ENCODE peak calls at places on chromosomes 7 and 10, in eight cellular contexts. A is T47D, X is fibroblast of lung, T is psoas muscle, D is M059J, O is substantia nigra, B is ureter, R is fibroblast of mammary gland. K is an unnamed sample.

GRCh38 chr7:55510621-55511020 is 61.7 kb downstream of the VOPP1 start:
- DNase-seq in D (no peak), B (no peak), A (no peak), R (no peak), O (no peak), X (no peak), T (no peak), K (no peak)

GRCh38 chr10:59181668-59182067 is 5.2 kb downstream of the PHYHIPL start:
- DNase-seq in R (peak), B (no peak), O (no peak), A (peak), T (no peak), X (peak), D (peak), K (no peak)

GRCh38 chr10:28616514-28616913 is 60.8 kb upstream of the BAMBI start:
- DNase-seq in O (no peak), D (no peak), R (no peak), A (no peak), B (no peak), X (no peak), T (no peak), K (no peak)

GRCh38 chr7:9488555-9488954 is 1055.1 kb downstream of the NXPH1 start:
- DNase-seq in R (peak), D (peak), O (no peak), T (no peak), B (no peak), A (no peak), X (peak), K (no peak)

GRCh38 chr7:82017334-82017943 is 247.6 kb upstream of the HGF start:
- DNase-seq in A (peak), O (no peak), R (peak), D (peak), X (peak), T (no peak), B (no peak), K (no peak)

GRCh38 chr10:102118867-102119266 is 1.3 kb downstream of the LDB1 start:
- DNase-seq in R (peak), X (no peak), B (peak), O (peak), D (no peak), T (no peak), A (peak), K (peak)

GRCh38 chr7:74401137-74401859 is 52.4 kb upstream of the GTF2IRD1 start:
- DNase-seq in T (peak), A (peak), B (peak), R (peak), O (peak), D (peak), X (peak), K (peak)

GRCh38 chr10:98745645-98746044 is 298.9 kb upstream of the HPS1 start:
- DNase-seq in D (no peak), R (no peak), T (no peak), B (no peak), O (no peak), A (peak), X (no peak), K (no peak)

GRCh38 chr7:91357379-91357778 is 93.1 kb downstream of the FZD1 start:
- DNase-seq in X (no peak), O (no peak), B (no peak), R (peak), A (no peak), D (peak), T (no peak), K (no peak)

GRCh38 chr10:93818086-93818485 is 60.4 kb downstream of the LGI1 start:
- DNase-seq in O (no peak), X (no peak), T (no peak), B (no peak), R (no peak), D (no peak), A (peak), K (no peak)

GRCh38 chr7:122520961-122521555 is 177.9 kb downstream of the RNF133 start:
- DNase-seq in T (no peak), X (no peak), R (no peak), O (no peak), B (no peak), D (no peak), A (no peak), K (no peak)

GRCh38 chr10:129784286-129784685 is 179.8 kb downstream of the EBF3 start:
- DNase-seq in A (no peak), X (no peak), O (no peak), B (no peak), T (no peak), R (no peak), D (no peak), K (no peak)

GRCh38 chr7:98399903-98400537 is 870 bp downstream of the BAIAP2L1 start:
- DNase-seq in X (no peak), D (peak), O (no peak), R (no peak), B (no peak), A (peak), T (no peak), K (no peak)

GRCh38 chr7:99694201-99694911 is 14.6 kb upstream of the CYP3A5 start:
- DNase-seq in B (no peak), X (no peak), O (no peak), A (no peak), T (no peak), D (no peak), R (no peak), K (no peak)

GRCh38 chr7:51824050-51824449 is 507.4 kb upstream of the COBL start:
- DNase-seq in T (no peak), O (no peak), D (no peak), R (no peak), X (no peak), B (no peak), A (no peak), K (no peak)

GRCh38 chr7:30931161-30931926 is 19.7 kb downstream of the AQP1 start:
- DNase-seq in A (no peak), B (no peak), R (no peak), T (peak), X (no peak), D (no peak), O (no peak), K (no peak)

GRCh38 chr7:69801729-69802688 is 203.7 kb downstream of the AUTS2 start:
- DNase-seq in O (no peak), D (peak), T (no peak), A (peak), B (no peak), R (no peak), X (no peak), K (no peak)

GRCh38 chr7:43550427-43550826 is 32.5 kb upstream of the STK17A start:
- DNase-seq in O (no peak), T (no peak), R (no peak), X (no peak), A (no peak), D (no peak), B (no peak), K (no peak)

GRCh38 chr7:16023046-16023445 is 336.6 kb upstream of the MEOX2 start:
- DNase-seq in B (no peak), A (no peak), O (no peak), X (no peak), T (no peak), D (no peak), R (no peak), K (no peak)

GRCh38 chr7:132161976-132162375 is 414.3 kb downstream of the PLXNA4 start:
- DNase-seq in X (no peak), A (no peak), B (no peak), R (no peak), D (no peak), O (no peak), T (no peak), K (no peak)

GRCh38 chr7:14340415-14341079 is 351.1 kb upstream of the ETV1 start:
- DNase-seq in O (no peak), R (no peak), T (no peak), B (no peak), X (no peak), A (no peak), D (no peak), K (no peak)

GRCh38 chr7:73880755-73881328 is 19.9 kb downstream of the TMEM270 start:
- DNase-seq in X (no peak), O (no peak), A (no peak), R (no peak), D (no peak), B (no peak), T (no peak), K (no peak)

GRCh38 chr10:17026686-17027485 is 102.7 kb downstream of the CUBN start:
- DNase-seq in A (no peak), B (no peak), X (peak), D (no peak), T (no peak), O (no peak), R (peak), K (no peak)

GRCh38 chr7:47330026-47330425 is 251.9 kb downstream of the TNS3 start:
- DNase-seq in B (no peak), R (no peak), A (no peak), X (no peak), O (no peak), D (no peak), T (no peak), K (no peak)

GRCh38 chr7:134565643-134566136 is 16.8 kb downstream of the AKR1B15 start:
- DNase-seq in T (peak), X (peak), D (peak), O (no peak), R (peak), B (peak), A (peak), K (no peak)

GRCh38 chr10:31549936-31550335 is 230.9 kb downstream of the ZEB1 start:
- DNase-seq in X (peak), D (no peak), A (no peak), B (no peak), O (no peak), T (no peak), R (peak), K (no peak)

GRCh38 chr10:5530412-5530806 is 5.6 kb downstream of the CALML3 start:
- DNase-seq in D (no peak), A (no peak), B (no peak), T (no peak), X (no peak), O (no peak), R (no peak), K (no peak)

GRCh38 chr7:100673942-100674431 is 447 bp downstream of the GNB2 start:
- DNase-seq in T (peak), D (peak), R (peak), B (no peak), X (peak), A (no peak), O (peak), K (peak)

GRCh38 chr7:44237696-44238095 is 36.9 kb downstream of the YKT6 start:
- DNase-seq in O (no peak), D (no peak), X (no peak), T (no peak), R (no peak), A (no peak), B (no peak), K (no peak)

GRCh38 chr10:23448802-23449570 is 10.1 kb downstream of the OTUD1 start:
- DNase-seq in B (no peak), O (no peak), R (no peak), D (peak), T (no peak), X (peak), A (no peak), K (no peak)

GRCh38 chr10:48604408-48605263 is at the start of gene ARHGAP22:
- DNase-seq in A (peak), X (peak), R (peak), D (peak), O (peak), B (peak), T (peak), K (peak)